ENCODE peak calls at places on chromosomes 1 and 21, in eight cellular contexts. U is NCI-H2171 treated with DMSO at 0.1 percent for 48 hours; G is GM10248; K is HuH-7.5; T is mucosa of gallbladder; Z is natural killer cell treated with Interleukin-12 subunit alpha and Interleukin-12 subunit beta and Interleukin-15 and Interleukin-18, amount 100 ng/mL, for 72 hours; N is HEK293T; O is ELR. L is an unnamed sample.

GRCh38 chr1:62725255-62725654 is 37.1 kb upstream of the DOCK7 start:
- DNase-seq in U (no peak), G (no peak), K (no peak), T (no peak), Z (no peak), N (no peak), O (peak), L (peak)

GRCh38 chr1:48069662-48070432 is 72.7 kb upstream of the TRABD2B start:
- DNase-seq in U (no peak), G (no peak), K (no peak), T (peak), Z (no peak), N (no peak), O (no peak), L (no peak)

GRCh38 chr21:41670056-41670805 is 96.6 kb downstream of the RIPK4 start:
- DNase-seq in U (no peak), G (no peak), K (no peak), T (no peak), Z (peak), N (no peak), O (no peak), L (no peak)

GRCh38 chr1:77146270-77146669 is 73.0 kb downstream of the PIGK start:
- DNase-seq in U (no peak), G (no peak), K (no peak), T (no peak), Z (no peak), N (no peak), O (no peak), L (no peak)

GRCh38 chr1:167093863-167094516 is at the start of gene STYXL2:
- DNase-seq in U (no peak), G (no peak), K (no peak), T (no peak), Z (no peak), N (no peak), O (no peak), L (no peak)

GRCh38 chr1:24149854-24150227 is 6.9 kb upstream of the IL22RA1 start:
- DNase-seq in U (no peak), G (no peak), K (no peak), T (peak), Z (no peak), N (no peak), O (peak), L (peak)

GRCh38 chr1:204915856-204916485 is 45.3 kb downstream of the NFASC start:
- DNase-seq in U (no peak), G (no peak), K (no peak), T (no peak), Z (no peak), N (no peak), O (no peak), L (no peak)

GRCh38 chr1:237041795-237042466 is at the start of gene RYR2:
- DNase-seq in U (peak), G (peak), K (no peak), T (no peak), Z (no peak), N (peak), O (no peak), L (no peak)

GRCh38 chr1:59814901-59815825 is at the start of gene HOOK1:
- DNase-seq in U (peak), G (no peak), K (no peak), T (no peak), Z (no peak), N (peak), O (no peak), L (no peak)

GRCh38 chr1:101236546-101237228 is at the start of gene S1PR1:
- DNase-seq in U (no peak), G (peak), K (no peak), T (peak), Z (peak), N (peak), O (peak), L (no peak)

GRCh38 chr1:99672022-99672421 is 26.1 kb downstream of the PALMD start:
- DNase-seq in U (no peak), G (no peak), K (no peak), T (no peak), Z (no peak), N (no peak), O (no peak), L (no peak)

GRCh38 chr1:160763993-160764392 is 24.9 kb downstream of the SLAMF7 start:
- DNase-seq in U (no peak), G (no peak), K (no peak), T (no peak), Z (no peak), N (no peak), O (no peak), L (no peak)

GRCh38 chr21:18951291-18952038 is 547.9 kb upstream of the TMPRSS15 start:
- DNase-seq in U (peak), G (no peak), K (no peak), T (no peak), Z (no peak), N (peak), O (no peak), L (peak)

GRCh38 chr1:248521856-248522255 is 14.0 kb downstream of the OR2G6 start:
- DNase-seq in U (no peak), G (no peak), K (no peak), T (no peak), Z (no peak), N (no peak), O (no peak), L (no peak)

GRCh38 chr21:27333091-27333490 is 366.2 kb upstream of the ADAMTS5 start:
- DNase-seq in U (no peak), G (no peak), K (no peak), T (no peak), Z (no peak), N (no peak), O (no peak), L (no peak)

GRCh38 chr1:244211559-244211944 is 160.5 kb downstream of the ZBTB18 start:
- DNase-seq in U (no peak), G (no peak), K (no peak), T (no peak), Z (no peak), N (no peak), O (no peak), L (no peak)

GRCh38 chr1:17861685-17862084 is 106.6 kb downstream of the ACTL8 start:
- DNase-seq in U (peak), G (no peak), K (no peak), T (no peak), Z (no peak), N (no peak), O (no peak), L (no peak)

GRCh38 chr21:44758781-44759627 is 42.6 kb downstream of the UBE2G2 start:
- DNase-seq in U (no peak), G (no peak), K (no peak), T (no peak), Z (no peak), N (no peak), O (no peak), L (no peak)

GRCh38 chr1:47978486-47978885 is 18.7 kb downstream of the TRABD2B start:
- DNase-seq in U (no peak), G (no peak), K (no peak), T (peak), Z (no peak), N (no peak), O (no peak), L (no peak)

GRCh38 chr1:94759188-94759587 is 61.0 kb upstream of the SLC44A3 start:
- DNase-seq in U (no peak), G (no peak), K (no peak), T (no peak), Z (no peak), N (no peak), O (no peak), L (no peak)

GRCh38 chr1:27603320-27603961 is 503 bp downstream of the AHDC1 start:
- DNase-seq in U (no peak), G (peak), K (peak), T (no peak), Z (no peak), N (peak), O (peak), L (no peak)

GRCh38 chr1:30284728-30285460 is 438.5 kb downstream of the MATN1 start:
- DNase-seq in U (no peak), G (no peak), K (no peak), T (no peak), Z (no peak), N (no peak), O (no peak), L (no peak)

GRCh38 chr1:4172659-4173599 is 272.9 kb upstream of the C1orf174 start:
- DNase-seq in U (no peak), G (peak), K (no peak), T (no peak), Z (no peak), N (peak), O (no peak), L (peak)

GRCh38 chr21:22476726-22477646 is 1478.8 kb downstream of the NCAM2 start:
- DNase-seq in U (peak), G (no peak), K (no peak), T (no peak), Z (no peak), N (no peak), O (no peak), L (no peak)

GRCh38 chr1:1136547-1137230 is 20.8 kb upstream of the C1orf159 start:
- DNase-seq in U (peak), G (peak), K (no peak), T (peak), Z (no peak), N (no peak), O (no peak), L (no peak)

GRCh38 chr1:105608713-105609112 is 1447.8 kb upstream of the PRMT6 start:
- DNase-seq in U (peak), G (no peak), K (no peak), T (no peak), Z (no peak), N (peak), O (peak), L (no peak)

GRCh38 chr1:185788386-185788785 is 54.2 kb downstream of the HMCN1 start:
- DNase-seq in U (no peak), G (no peak), K (no peak), T (no peak), Z (no peak), N (no peak), O (no peak), L (no peak)

L was measured in MV-4-11.